ENCODE peak calls at places on chromosomes 13 and 19, in seven cellular contexts. O, A, X, T, D, F and K are unnamed samples.

GRCh38 chr13:79287994-79288795 is 117.9 kb downstream of the RBM26 start:
- DNase-seq in T (no peak), O (no peak), D (no peak), X (no peak), A (no peak), F (no peak), K (no peak)

GRCh38 chr13:93248627-93249047 is 22.0 kb downstream of the GPC6 start:
- DNase-seq in F (no peak), O (peak; percentile 81), A (no peak), X (no peak), T (no peak), D (no peak), K (peak; percentile 83)

GRCh38 chr19:33275933-33276619 is 26.3 kb downstream of the CEBPA start:
- DNase-seq in A (no peak), T (no peak), F (no peak), D (no peak), O (no peak), X (no peak), K (no peak)

GRCh38 chr13:52600666-52601065 is 41.6 kb upstream of the HNRNPA1L2 start:
- DNase-seq in A (no peak), O (no peak), T (no peak), X (no peak), D (no peak), F (no peak), K (peak; percentile 32)

GRCh38 chr13:63948045-63948444 is 2532.4 kb upstream of the PCDH20 start:
- DNase-seq in X (no peak), A (no peak), F (no peak), D (no peak), T (no peak), O (no peak), K (peak; percentile 52)

GRCh38 chr13:103852036-103852435 is 785.8 kb upstream of the SLC10A2 start:
- DNase-seq in D (no peak), A (no peak), T (no peak), O (no peak), F (no peak), X (no peak), K (no peak)

GRCh38 chr19:7722231-7722651 is 9.7 kb downstream of the CLEC4G start:
- DNase-seq in X (no peak), D (no peak), F (no peak), O (no peak), A (no peak), T (no peak), K (no peak)

GRCh38 chr13:45331981-45332830 is 8.8 kb downstream of the TPT1 start:
- DNase-seq in O (no peak), A (no peak), D (no peak), X (no peak), F (no peak), T (no peak), K (peak; percentile 77)

GRCh38 chr13:111893607-111894443 is 173.1 kb upstream of the SOX1 start:
- DNase-seq in D (no peak), X (no peak), F (no peak), T (no peak), O (no peak), A (no peak), K (no peak)

GRCh38 chr19:51599084-51599483 is 28.0 kb downstream of the ZNF175 start:
- DNase-seq in T (no peak), F (no peak), A (no peak), D (peak; percentile 37), X (no peak), O (no peak), K (no peak)

GRCh38 chr19:46603195-46603637 is 2.1 kb downstream of the CALM3 start:
- DNase-seq in A (no peak), T (peak; percentile 85), O (peak; percentile 33), F (no peak), D (peak; percentile 77), X (no peak), K (no peak)

GRCh38 chr19:5718579-5719273 is 1.2 kb downstream of the LONP1 start:
- DNase-seq in A (peak; percentile 72), F (no peak), X (peak; percentile 63), T (no peak), O (no peak), D (no peak), K (peak; percentile 93)

GRCh38 chr13:114063545-114064515 is 68.6 kb downstream of the RASA3 start:
- DNase-seq in D (peak; percentile 66), T (no peak), X (no peak), O (peak; percentile 86), A (no peak), F (no peak), K (peak; percentile 62)

GRCh38 chr19:36213793-36214387 is 575 bp downstream of the ZNF565 start:
- DNase-seq in A (no peak), D (no peak), T (no peak), X (no peak), F (no peak), O (no peak), K (no peak)

GRCh38 chr13:88068975-88069374 is 397.8 kb downstream of the SLITRK5 start:
- DNase-seq in A (no peak), F (no peak), T (no peak), O (peak; percentile 35), D (no peak), X (no peak), K (no peak)

GRCh38 chr19:52949422-52949821 is 13.3 kb downstream of the ZNF816 start:
- DNase-seq in X (no peak), T (no peak), F (no peak), D (no peak), O (no peak), A (no peak), K (no peak)

GRCh38 chr13:110164706-110165105 is 142.3 kb downstream of the COL4A1 start:
- DNase-seq in X (no peak), T (no peak), O (no peak), D (no peak), A (no peak), F (no peak), K (no peak)

DNA sequence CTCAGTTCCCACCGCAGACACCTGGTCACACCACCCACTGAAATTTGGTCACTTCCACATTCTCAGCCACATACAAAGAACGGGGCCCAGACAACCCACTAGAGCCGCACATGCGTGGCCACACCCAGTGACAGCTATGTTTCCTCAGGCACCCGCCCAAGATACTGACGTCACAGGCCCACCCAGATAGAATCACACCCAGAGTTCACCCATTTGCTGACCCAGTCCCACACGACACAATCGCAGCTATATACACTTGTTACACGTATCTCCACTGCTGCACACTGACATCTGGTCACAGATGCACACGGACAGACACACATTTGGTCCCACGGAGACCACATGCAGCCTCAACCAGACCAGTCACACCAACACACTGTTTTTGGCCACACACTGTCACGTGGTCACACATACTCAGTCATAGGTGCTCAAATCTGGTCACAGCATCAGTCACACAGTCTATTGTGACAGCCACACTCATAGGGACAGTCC is 2.9 kb downstream of the NUMBL start:
- DNase-seq in D (peak; percentile 82), X (no peak), A (no peak), T (peak; percentile 76), O (peak; percentile 79), F (no peak), K (peak; percentile 47)
- H3K4me3 ChIP-seq in D (no peak overlapping the region), X (peak overlapping the region; percentile 95), A (no peak overlapping the region), T (no peak overlapping the region), O (no peak overlapping the region), F (no peak overlapping the region), K (no peak overlapping the region)

GRCh38 chr19:38774181-38774950 is 1.0 kb upstream of the LGALS7 start:
- DNase-seq in O (no peak), A (no peak), X (no peak), T (no peak), F (no peak), D (no peak), K (no peak)

GRCh38 chr19:38766276-38767047 is 6.9 kb downstream of the LGALS7 start:
- DNase-seq in F (no peak), T (no peak), O (no peak), A (no peak), D (no peak), X (no peak), K (no peak)

GRCh38 chr19:38765214-38765613 is 8.1 kb downstream of the LGALS7 start:
- DNase-seq in X (no peak), A (no peak), T (no peak), D (no peak), O (no peak), F (no peak), K (no peak)

GRCh38 chr19:38773469-38774177 is at the start of gene LGALS7:
- DNase-seq in F (no peak), O (no peak), D (no peak), A (no peak), T (no peak), X (no peak), K (no peak)

GRCh38 chr19:38769635-38770211 is 3.6 kb downstream of the LGALS7 start:
- DNase-seq in T (peak; percentile 92), O (peak; percentile 94), A (no peak), X (peak; percentile 16), D (peak; percentile 94), F (no peak), K (peak; percentile 89)
- TF ChIP-seq CTCF in T (peak; percentile 82), O (peak; percentile 85), A (peak; percentile 82), X (peak; percentile 62), D (peak; percentile 70), F (peak; percentile 55), K (peak; percentile 78)

GRCh38 chr19:3823345-3823704 is 37.1 kb upstream of the MATK start:
- DNase-seq in D (no peak), F (no peak), X (no peak), A (no peak), T (no peak), O (no peak), K (no peak)

GRCh38 chr19:3826163-3826562 is 40.0 kb upstream of the MATK start:
- DNase-seq in O (no peak), F (no peak), A (no peak), D (no peak), T (no peak), X (no peak), K (no peak)

GRCh38 chr19:3830841-3831589 is 37.8 kb downstream of the ZFR2 start:
- DNase-seq in F (no peak), D (no peak), T (no peak), O (no peak), A (no peak), X (no peak), K (no peak)

GRCh38 chr19:3825286-3825956 is 39.2 kb upstream of the MATK start:
- DNase-seq in F (no peak), O (no peak), T (no peak), A (no peak), X (no peak), D (no peak), K (no peak)

GRCh38 chr19:3827306-3827705 is 41.1 kb upstream of the MATK start:
- DNase-seq in T (no peak), X (no peak), D (no peak), A (no peak), O (no peak), F (no peak), K (no peak)
- H3K4me3 ChIP-seq in T (no peak overlapping the region), X (no peak overlapping the region), D (no peak overlapping the region), A (no peak overlapping the region), O (no peak overlapping the region), F (no peak overlapping the region), K (no peak overlapping the region)

DNA sequence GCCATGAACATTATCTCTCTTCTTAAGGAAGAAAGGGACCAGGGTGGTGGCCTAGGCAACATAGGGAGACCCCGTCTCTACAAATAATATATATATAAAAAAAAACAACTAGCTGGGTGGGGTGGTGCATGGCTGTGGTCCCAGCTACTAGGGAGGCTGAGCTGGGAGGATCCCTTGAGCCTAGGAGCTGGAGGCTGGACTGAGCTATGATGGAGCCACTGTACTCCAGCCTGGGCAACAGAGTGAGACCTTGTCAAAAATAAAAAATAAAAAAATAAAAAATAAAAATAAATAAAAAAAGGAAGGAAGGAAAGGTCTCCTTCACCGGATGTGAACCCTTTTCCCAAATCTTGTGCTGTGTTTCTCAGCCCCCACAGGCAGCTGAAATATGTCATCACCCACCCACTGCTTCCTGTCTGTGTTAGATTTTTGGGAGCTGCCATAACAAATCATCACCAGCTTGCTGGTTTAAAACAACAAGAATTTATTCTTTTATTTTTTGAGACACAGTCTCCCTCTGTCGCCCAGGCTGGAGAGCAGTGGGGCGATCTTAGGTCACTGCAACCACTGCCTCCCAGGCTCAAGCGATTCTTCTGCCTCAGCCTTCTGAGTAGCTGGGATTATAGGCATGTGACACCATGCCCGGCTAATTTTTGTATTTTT is 9.5 kb upstream of the TSPAN16 start:
- DNase-seq in X (peak; percentile 11), F (no peak), D (no peak), T (no peak), A (no peak), O (no peak), K (peak; percentile 49)
- TF ChIP-seq CTCF in X (peak; percentile 21), F (peak; percentile 22), D (no peak), T (no peak), A (no peak), O (peak; percentile 50), K (peak; percentile 36)